ENCODE peak calls at places on chromosomes 7 and 10, in seven cellular contexts. One of them, this sample, is unnamed.
A peak's percentile ranks its signal among the peaks of the same experiment; 100 is the strongest.

GRCh38 chr7:54596747-54597146 is 54.6 kb downstream of the VSTM2A start:
- DNase-seq in spleen: no peak
- DNase-seq in A549: no peak
- DNase-seq in transverse colon: no peak
- DNase-seq in IMR-90: no peak
- DNase-seq in lower lobe of right lung: no peak
- DNase-seq in SK-N-SH: no peak
- DNase-seq in this sample: no peak

GRCh38 chr10:25531662-25532061 is 356.9 kb downstream of the GPR158 start:
- DNase-seq in transverse colon: no peak
- DNase-seq in lower lobe of right lung: no peak
- DNase-seq in IMR-90: no peak
- DNase-seq in spleen: no peak
- DNase-seq in A549: no peak
- DNase-seq in SK-N-SH: no peak
- DNase-seq in this sample: no peak

GRCh38 chr7:157412021-157412443 is 75.2 kb downstream of the DNAJB6 start:
- DNase-seq in IMR-90: peak; percentile 95
- DNase-seq in spleen: peak; percentile 61
- DNase-seq in A549: no peak
- DNase-seq in transverse colon: no peak
- DNase-seq in lower lobe of right lung: peak; percentile 17
- DNase-seq in SK-N-SH: no peak
- DNase-seq in this sample: peak; percentile 30

GRCh38 chr7:139359366-139360209 is at the start of gene LUC7L2:
- DNase-seq in spleen: peak; percentile 100
- DNase-seq in transverse colon: peak; percentile 100
- DNase-seq in IMR-90: peak; percentile 98
- DNase-seq in A549: peak; percentile 99
- DNase-seq in lower lobe of right lung: peak; percentile 100
- DNase-seq in SK-N-SH: peak; percentile 98
- DNase-seq in this sample: peak; percentile 91

GRCh38 chr10:124498071-124498470 is 36.4 kb downstream of the LHPP start:
- DNase-seq in SK-N-SH: no peak
- DNase-seq in IMR-90: no peak
- DNase-seq in lower lobe of right lung: no peak
- DNase-seq in spleen: no peak
- DNase-seq in transverse colon: no peak
- DNase-seq in A549: no peak
- DNase-seq in this sample: no peak

GRCh38 chr10:17643339-17643754 is 604 bp upstream of the STAM start:
- DNase-seq in IMR-90: peak; percentile 78
- DNase-seq in A549: peak; percentile 87
- DNase-seq in spleen: peak; percentile 82
- DNase-seq in lower lobe of right lung: peak; percentile 84
- DNase-seq in SK-N-SH: peak; percentile 72
- DNase-seq in transverse colon: peak; percentile 82
- DNase-seq in this sample: peak; percentile 79

GRCh38 chr10:117391436-117392205 is 16.4 kb upstream of the PDZD8 start:
- DNase-seq in SK-N-SH: no peak
- DNase-seq in IMR-90: peak; percentile 30
- DNase-seq in spleen: no peak
- DNase-seq in A549: no peak
- DNase-seq in lower lobe of right lung: peak; percentile 59
- DNase-seq in transverse colon: no peak
- DNase-seq in this sample: no peak

GRCh38 chr7:130932667-130933432 is 198.8 kb upstream of the KLF14 start:
- DNase-seq in spleen: no peak
- DNase-seq in SK-N-SH: no peak
- DNase-seq in IMR-90: no peak
- DNase-seq in A549: no peak
- DNase-seq in transverse colon: no peak
- DNase-seq in lower lobe of right lung: no peak
- DNase-seq in this sample: no peak

DNA sequence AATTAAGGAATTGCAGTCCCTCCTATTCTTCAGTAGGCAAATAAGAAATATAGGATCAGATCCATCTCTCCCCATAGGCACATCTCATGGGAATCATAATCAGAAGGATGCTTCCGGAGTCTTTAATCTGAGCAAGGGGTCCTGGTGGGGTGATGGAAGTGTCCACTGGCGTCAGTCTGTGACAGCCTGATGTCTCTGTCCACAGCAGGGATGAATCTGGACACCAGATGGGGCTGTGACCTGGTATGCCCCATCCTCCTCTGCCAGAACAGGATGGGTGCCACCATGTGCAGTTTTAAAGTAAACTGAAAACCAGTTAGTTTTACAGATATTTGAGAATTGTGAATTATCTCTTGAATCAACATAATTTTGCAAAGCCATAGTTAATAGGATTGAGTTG is 148.7 kb downstream of the C1GALT1 start:
- DNase-seq in transverse colon: no peak
- DNase-seq in lower lobe of right lung: no peak
- DNase-seq in spleen: no peak
- DNase-seq in SK-N-SH: peak; percentile 75
- DNase-seq in A549: peak; percentile 3
- DNase-seq in IMR-90: no peak
- DNase-seq in this sample: no peak
- TF ChIP-seq CTCF in transverse colon: no peak
- TF ChIP-seq CTCF in lower lobe of right lung: no peak
- TF ChIP-seq CTCF in spleen: no peak
- TF ChIP-seq CTCF in SK-N-SH: peak; percentile 17
- TF ChIP-seq CTCF in A549: no peak
- TF ChIP-seq CTCF in IMR-90: no peak
- TF ChIP-seq CTCF in this sample: no peak

DNA sequence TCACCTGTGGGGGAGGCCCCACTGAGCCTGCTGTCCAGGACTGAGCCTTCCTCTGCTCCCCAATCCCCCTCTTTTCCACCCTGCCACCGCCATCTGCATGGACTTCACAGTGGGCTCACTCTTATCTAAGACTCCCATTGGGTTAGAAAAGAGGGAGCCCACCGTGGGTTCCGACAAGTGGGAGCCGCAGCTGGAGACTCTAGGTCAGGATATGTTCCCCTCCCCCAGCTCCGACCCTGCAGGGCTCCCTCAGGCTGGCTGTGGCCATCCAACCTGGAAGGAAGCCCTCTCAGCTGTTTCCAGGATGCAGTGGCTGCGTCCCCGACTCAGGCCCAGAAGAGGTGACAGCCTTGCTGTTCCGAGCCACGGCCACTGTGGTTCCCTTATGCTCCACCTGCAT is 4.8 kb downstream of the WDR86 start:
- DNase-seq in A549: no peak
- DNase-seq in spleen: peak; percentile 68
- DNase-seq in lower lobe of right lung: no peak
- DNase-seq in IMR-90: no peak
- DNase-seq in SK-N-SH: no peak
- DNase-seq in transverse colon: no peak
- DNase-seq in this sample: no peak
- H3K27ac ChIP-seq in A549: peak overlapping the region; percentile 83
- H3K27ac ChIP-seq in spleen: peak overlapping the region; percentile 13
- H3K27ac ChIP-seq in lower lobe of right lung: no peak overlapping the region
- H3K27ac ChIP-seq in IMR-90: no peak overlapping the region
- H3K27ac ChIP-seq in SK-N-SH: no peak overlapping the region
- H3K27ac ChIP-seq in transverse colon: no peak overlapping the region
- H3K27ac ChIP-seq in this sample: no peak overlapping the region

DNA sequence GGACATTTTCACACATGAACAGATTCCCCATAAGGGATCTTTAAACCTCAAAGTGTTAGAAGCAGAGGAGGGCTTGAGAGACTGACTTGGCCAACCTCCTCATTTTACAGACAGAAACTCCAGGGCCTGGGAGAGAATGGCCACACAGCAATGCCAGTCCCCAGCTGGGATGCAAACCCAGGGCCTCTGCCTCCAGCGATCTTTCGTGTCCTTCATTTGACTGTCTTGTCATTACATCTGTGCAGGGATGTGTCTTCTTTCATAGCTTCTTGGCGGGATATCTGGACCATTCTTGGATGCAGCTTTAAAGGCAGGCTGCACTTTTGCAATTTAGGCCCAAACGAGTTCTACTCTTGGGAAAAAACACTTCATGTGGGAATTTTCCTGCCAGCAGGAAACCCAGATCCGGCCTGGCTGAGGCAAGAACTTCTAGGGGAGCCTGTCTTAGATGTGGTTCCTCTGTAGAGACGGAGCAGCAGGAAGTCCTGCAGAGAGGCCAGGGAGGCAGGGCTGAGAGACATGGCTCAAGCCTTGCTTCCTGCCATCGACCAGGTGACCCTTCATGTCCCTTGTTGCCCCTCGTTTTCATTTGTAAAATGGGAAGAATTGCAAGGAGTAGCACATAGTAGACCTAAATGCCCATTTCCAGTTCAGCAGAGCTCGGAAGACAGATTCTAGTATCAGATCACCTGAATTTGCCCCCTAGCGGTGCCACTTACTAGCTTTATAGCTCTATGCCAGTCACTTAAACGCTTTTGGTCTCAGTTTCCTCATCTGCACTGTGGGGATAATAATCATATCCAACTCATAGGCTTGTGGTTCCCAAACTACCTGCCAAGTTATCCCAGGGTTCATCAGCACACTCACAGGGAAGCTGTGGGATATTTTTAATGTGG is 43.9 kb upstream of the SLC29A3 start:
- DNase-seq in lower lobe of right lung: no peak
- DNase-seq in SK-N-SH: no peak
- DNase-seq in transverse colon: no peak
- DNase-seq in IMR-90: no peak
- DNase-seq in spleen: no peak
- DNase-seq in A549: peak; percentile 12
- DNase-seq in this sample: no peak
- TF ChIP-seq CTCF in lower lobe of right lung: no peak
- TF ChIP-seq CTCF in SK-N-SH: no peak
- TF ChIP-seq CTCF in transverse colon: no peak
- TF ChIP-seq CTCF in IMR-90: no peak
- TF ChIP-seq CTCF in spleen: no peak
- TF ChIP-seq CTCF in A549: peak; percentile 17
- TF ChIP-seq CTCF in this sample: no peak

GRCh38 chr7:101869026-101869900 is 51.8 kb downstream of the CUX1 start:
- DNase-seq in A549: no peak
- DNase-seq in SK-N-SH: no peak
- DNase-seq in transverse colon: no peak
- DNase-seq in spleen: no peak
- DNase-seq in IMR-90: no peak
- DNase-seq in lower lobe of right lung: no peak
- DNase-seq in this sample: no peak
- H3K27ac ChIP-seq in A549: peak overlapping the region; percentile 69
- H3K27ac ChIP-seq in SK-N-SH: no peak overlapping the region
- H3K27ac ChIP-seq in transverse colon: peak overlapping the region; percentile 60
- H3K27ac ChIP-seq in spleen: no peak overlapping the region
- H3K27ac ChIP-seq in IMR-90: no peak overlapping the region
- H3K27ac ChIP-seq in lower lobe of right lung: peak overlapping the region; percentile 48
- H3K27ac ChIP-seq in this sample: peak overlapping the region; percentile 29